ENCODE peak calls at places on chromosomes 4 and X, in eight cellular contexts. Q is substantia nigra; T is astrocyte; Y is GM23248; O is CD8-positive, alpha-beta T cell; Z is lower lobe of right lung; I is AG04450; S is CD4-positive, alpha-beta memory T cell. M is an unnamed sample.

GRCh38 chrX:71195959-71196727 is 26.9 kb upstream of the GJB1 start:
- DNase-seq in Q (no peak), T (no peak), Y (no peak), O (peak), Z (no peak), I (no peak), S (peak), M (no peak)

GRCh38 chr4:105895324-105895608 is at the start of gene NPNT:
- DNase-seq in Q (no peak), T (no peak), Y (no peak), O (no peak), Z (no peak), I (no peak), S (no peak), M (peak)

GRCh38 chr4:108141213-108142045 is 27.3 kb downstream of the LEF1 start:
- DNase-seq in Q (no peak), T (no peak), Y (no peak), O (peak), Z (no peak), I (no peak), S (no peak), M (no peak)

GRCh38 chr4:19187104-19187503 is 1064.6 kb upstream of the SLIT2 start:
- DNase-seq in Q (no peak), T (peak), Y (no peak), O (no peak), Z (no peak), I (no peak), S (no peak), M (no peak)

GRCh38 chr4:139175647-139176298 is 1.2 kb downstream of the ELF2 start:
- DNase-seq in Q (no peak), T (no peak), Y (peak), O (no peak), Z (no peak), I (no peak), S (no peak), M (no peak)

GRCh38 chr4:21366840-21367239 is 581.7 kb downstream of the KCNIP4 start:
- DNase-seq in Q (no peak), T (no peak), Y (no peak), O (no peak), Z (no peak), I (no peak), S (no peak), M (no peak)

GRCh38 chrX:150848914-150849365 is 49.5 kb downstream of the CD99L2 start:
- DNase-seq in Q (no peak), T (no peak), Y (no peak), O (no peak), Z (peak), I (no peak), S (no peak), M (peak)

GRCh38 chrX:63918611-63919010 is 133.6 kb upstream of the ARHGEF9 start:
- DNase-seq in Q (no peak), T (no peak), Y (peak), O (no peak), Z (no peak), I (no peak), S (no peak), M (peak)

GRCh38 chr4:137083571-137083970 is 448.7 kb downstream of the PCDH18 start:
- DNase-seq in Q (no peak), T (no peak), Y (no peak), O (no peak), Z (no peak), I (peak), S (no peak), M (no peak)

GRCh38 chr4:109313168-109314133 is 11.0 kb upstream of the COL25A1 start:
- DNase-seq in Q (no peak), T (no peak), Y (no peak), O (no peak), Z (no peak), I (no peak), S (no peak), M (no peak)

GRCh38 chr4:2136736-2137135 is 77.6 kb downstream of the NAT8L start:
- DNase-seq in Q (no peak), T (no peak), Y (peak), O (no peak), Z (no peak), I (no peak), S (no peak), M (no peak)

GRCh38 chr4:2290488-2290887 is 28.6 kb upstream of the MXD4 start:
- DNase-seq in Q (no peak), T (no peak), Y (no peak), O (no peak), Z (no peak), I (no peak), S (no peak), M (no peak)

GRCh38 chr4:140497776-140498636 is at the start of gene MGAT4D:
- DNase-seq in Q (no peak), T (no peak), Y (peak), O (no peak), Z (no peak), I (no peak), S (no peak), M (no peak)

GRCh38 chr4:72471816-72472215 is 97.2 kb downstream of the ADAMTS3 start:
- DNase-seq in Q (no peak), T (peak), Y (no peak), O (no peak), Z (no peak), I (no peak), S (no peak), M (no peak)

GRCh38 chr4:61204353-61204752 is 4.2 kb downstream of the ADGRL3 start:
- DNase-seq in Q (no peak), T (peak), Y (no peak), O (no peak), Z (no peak), I (no peak), S (no peak), M (peak)

GRCh38 chrX:49921109-49921508 is 1.3 kb upstream of the CLCN5 start:
- DNase-seq in Q (no peak), T (no peak), Y (no peak), O (no peak), Z (no peak), I (no peak), S (no peak), M (no peak)

GRCh38 chrX:100652266-100652665 is 8.3 kb downstream of the SRPX2 start:
- DNase-seq in Q (no peak), T (no peak), Y (no peak), O (no peak), Z (no peak), I (no peak), S (no peak), M (no peak)

GRCh38 chr4:1796486-1797204 is 3.6 kb downstream of the FGFR3 start:
- DNase-seq in Q (no peak), T (no peak), Y (no peak), O (no peak), Z (no peak), I (no peak), S (no peak), M (no peak)

GRCh38 chr4:138449938-138450337 is 207.8 kb upstream of the SLC7A11 start:
- DNase-seq in Q (no peak), T (peak), Y (no peak), O (no peak), Z (no peak), I (no peak), S (no peak), M (no peak)

GRCh38 chrX:12758291-12758690 is 32.9 kb upstream of the PRPS2 start:
- DNase-seq in Q (no peak), T (no peak), Y (peak), O (no peak), Z (no peak), I (no peak), S (no peak), M (no peak)

GRCh38 chr4:151842430-151843079 is 81.7 kb upstream of the GATB start:
- DNase-seq in Q (no peak), T (no peak), Y (no peak), O (no peak), Z (no peak), I (no peak), S (no peak), M (no peak)

GRCh38 chr4:115119804-115120352 is 6.5 kb upstream of the NDST4 start:
- DNase-seq in Q (no peak), T (no peak), Y (peak), O (no peak), Z (no peak), I (no peak), S (no peak), M (no peak)

GRCh38 chr4:149441338-149441737 is 374.3 kb downstream of the IQCM start:
- DNase-seq in Q (no peak), T (peak), Y (peak), O (no peak), Z (no peak), I (no peak), S (no peak), M (peak)

GRCh38 chrX:50579955-50580354 is 109.3 kb upstream of the DGKK start:
- DNase-seq in Q (peak), T (peak), Y (peak), O (peak), Z (no peak), I (peak), S (peak), M (peak)

GRCh38 chr4:188016754-188017153 is 21.2 kb downstream of the ZFP42 start:
- DNase-seq in Q (no peak), T (no peak), Y (no peak), O (no peak), Z (no peak), I (no peak), S (no peak), M (no peak)

GRCh38 chr4:110411599-110412011 is 64.3 kb upstream of the ENPEP start:
- DNase-seq in Q (no peak), T (no peak), Y (no peak), O (no peak), Z (no peak), I (no peak), S (no peak), M (no peak)

GRCh38 chrX:63281465-63281864 is 69.7 kb downstream of the SPIN4 start:
- DNase-seq in Q (no peak), T (no peak), Y (no peak), O (no peak), Z (no peak), I (no peak), S (no peak), M (no peak)

GRCh38 chr4:142353149-142353738 is 492.9 kb downstream of the INPP4B start:
- DNase-seq in Q (no peak), T (peak), Y (peak), O (no peak), Z (no peak), I (peak), S (peak), M (no peak)

GRCh38 chrX:107723501-107723900 is 52.1 kb downstream of the TSC22D3 start:
- DNase-seq in Q (no peak), T (no peak), Y (no peak), O (no peak), Z (no peak), I (no peak), S (no peak), M (no peak)

GRCh38 chrX:107721966-107722707 is 53.5 kb downstream of the TSC22D3 start:
- DNase-seq in Q (no peak), T (no peak), Y (no peak), O (no peak), Z (no peak), I (no peak), S (no peak), M (no peak)

GRCh38 chrX:107724653-107725052 is 50.9 kb downstream of the TSC22D3 start:
- DNase-seq in Q (no peak), T (no peak), Y (no peak), O (no peak), Z (no peak), I (no peak), S (no peak), M (no peak)

GRCh38 chrX:107718156-107718621 is 57.4 kb downstream of the TSC22D3 start:
- DNase-seq in Q (peak), T (peak), Y (peak), O (peak), Z (peak), I (peak), S (peak), M (peak)

DNA sequence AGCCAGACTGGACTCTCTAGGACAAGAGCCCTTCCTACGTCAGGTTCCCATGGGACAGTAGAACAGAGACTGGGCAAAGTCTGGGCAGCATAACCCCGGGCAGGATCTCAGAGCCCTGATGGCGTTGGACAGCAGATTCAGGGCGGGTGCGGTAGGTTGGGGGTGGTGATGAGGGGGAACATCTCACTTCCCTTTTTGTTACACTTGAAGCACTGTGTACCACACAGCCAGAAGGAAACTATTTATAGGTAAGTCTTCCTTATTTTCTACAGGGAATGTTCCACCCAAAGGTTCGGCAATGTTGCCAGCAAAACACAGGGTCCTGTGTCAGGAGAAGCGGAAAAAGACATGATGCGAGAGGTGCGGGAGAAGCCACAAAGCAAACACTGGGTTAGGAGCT is 54.3 kb downstream of the TSC22D3 start:
- DNase-seq in Q (no peak), T (no peak), Y (no peak), O (no peak), Z (peak), I (no peak), S (no peak), M (no peak)
- H3K27ac ChIP-seq in Q (peak), T (no peak), Y (no peak), O (no peak), Z (no peak), I (no peak), S (no peak), M (no peak)

GRCh38 chr4:6371271-6371670 is 101.1 kb downstream of the PPP2R2C start:
- DNase-seq in Q (no peak), T (no peak), Y (no peak), O (no peak), Z (no peak), I (no peak), S (no peak), M (no peak)
- H3K27ac ChIP-seq in Q (no peak), T (no peak), Y (no peak), O (no peak), Z (no peak), I (no peak), S (no peak), M (no peak)

GRCh38 chr4:48228887-48229462 is 40.7 kb downstream of the TEC start:
- DNase-seq in Q (no peak), T (no peak), Y (no peak), O (no peak), Z (no peak), I (no peak), S (no peak), M (peak)

GRCh38 chr4:48225368-48226141 is 44.1 kb downstream of the TEC start:
- DNase-seq in Q (no peak), T (no peak), Y (no peak), O (no peak), Z (no peak), I (no peak), S (no peak), M (no peak)

GRCh38 chr4:48223633-48224295 is 45.9 kb downstream of the TEC start:
- DNase-seq in Q (no peak), T (peak), Y (no peak), O (no peak), Z (no peak), I (no peak), S (no peak), M (peak)

GRCh38 chr4:48227662-48228061 is 42.0 kb downstream of the TEC start:
- DNase-seq in Q (no peak), T (no peak), Y (no peak), O (no peak), Z (peak), I (no peak), S (no peak), M (no peak)

DNA sequence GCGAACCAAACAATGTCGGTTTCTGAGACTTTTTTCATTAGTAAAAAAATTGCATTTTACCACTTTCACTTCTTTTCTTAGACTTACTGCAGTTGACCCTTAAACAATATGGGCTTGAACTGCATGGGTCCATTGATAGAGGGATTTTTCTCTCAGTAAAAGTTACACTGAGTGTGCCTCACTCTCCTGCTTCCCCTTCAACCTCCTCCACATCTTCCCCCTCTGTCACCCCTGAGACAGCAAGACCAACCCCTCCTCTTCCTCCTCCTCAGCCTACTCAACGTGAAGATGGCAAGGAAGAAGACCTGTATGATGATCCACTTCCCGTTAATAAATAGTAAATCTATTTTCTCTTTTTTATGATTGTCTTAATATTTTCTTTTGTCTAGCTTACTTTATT is 43.4 kb downstream of the TEC start:
- DNase-seq in Q (no peak), T (no peak), Y (no peak), O (no peak), Z (no peak), I (no peak), S (no peak), M (no peak)
- H3K27ac ChIP-seq in Q (no peak), T (no peak), Y (no peak), O (no peak), Z (no peak), I (no peak), S (no peak), M (no peak)

DNA sequence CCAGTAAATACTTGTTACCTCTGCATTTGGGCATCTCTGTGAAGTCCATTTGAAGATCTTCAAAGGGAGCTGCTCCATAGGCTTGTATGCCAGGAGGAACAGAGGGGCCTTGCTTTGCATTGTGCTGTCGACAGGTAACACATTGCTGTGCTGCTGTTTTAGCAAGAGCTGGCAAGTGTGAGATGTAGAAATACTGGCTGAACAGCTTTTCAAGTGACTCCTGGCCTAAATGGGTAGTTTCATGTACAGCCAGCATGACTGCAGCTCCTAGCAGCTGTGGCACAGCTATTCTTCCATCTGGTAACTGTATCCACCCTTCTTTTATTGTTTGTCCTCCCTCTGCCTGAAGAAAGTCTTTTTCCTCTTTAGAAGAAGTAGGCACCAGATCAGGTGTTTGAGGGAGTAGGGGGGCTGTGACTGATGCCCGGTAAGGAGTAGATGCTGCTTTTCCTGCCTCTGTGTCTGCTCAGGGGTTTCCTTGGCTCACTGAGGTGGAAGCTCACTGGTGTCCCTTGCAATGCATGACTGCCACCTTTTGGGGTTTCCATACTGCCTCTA is 965.3 kb downstream of the CCSER1 start:
- DNase-seq in Q (no peak), T (no peak), Y (no peak), O (no peak), Z (no peak), I (no peak), S (no peak), M (peak)
- H3K27ac ChIP-seq in Q (no peak), T (no peak), Y (no peak), O (no peak), Z (no peak), I (no peak), S (no peak), M (no peak)

GRCh38 chrX:19865567-19866363 is 21.6 kb downstream of the SH3KBP1 start:
- DNase-seq in Q (no peak), T (no peak), Y (no peak), O (no peak), Z (no peak), I (no peak), S (no peak), M (no peak)
- H3K27ac ChIP-seq in Q (no peak), T (no peak), Y (no peak), O (no peak), Z (no peak), I (no peak), S (no peak), M (no peak)

GRCh38 chr4:148053298-148054003 is 321.6 kb downstream of the ARHGAP10 start:
- DNase-seq in Q (no peak), T (no peak), Y (no peak), O (no peak), Z (no peak), I (no peak), S (no peak), M (no peak)
- H3K27ac ChIP-seq in Q (no peak), T (no peak), Y (no peak), O (peak), Z (no peak), I (no peak), S (peak), M (no peak)

M was measured in foreskin keratinocyte.